ENCODE peak calls at places on chromosomes 2 and 18, in seven cellular contexts. O, Q, Y, W, S, J and U are unnamed samples.

GRCh38 chr2:205708231-205708631 is 25.9 kb downstream of the NRP2 start:
- DNase-seq in O (no peak), Q (peak), Y (no peak), W (no peak), S (no peak), J (no peak), U (no peak)

GRCh38 chr2:241095594-241096290 is 6.3 kb downstream of the MTERF4 start:
- DNase-seq in O (no peak), Q (no peak), Y (no peak), W (no peak), S (no peak), J (no peak), U (no peak)

GRCh38 chr18:35588995-35589394 is 7.5 kb downstream of the GALNT1 start:
- DNase-seq in O (no peak), Q (no peak), Y (no peak), W (no peak), S (no peak), J (no peak), U (peak)

GRCh38 chr18:67783215-67783946 is 266.9 kb upstream of the DSEL start:
- DNase-seq in O (no peak), Q (peak), Y (no peak), W (no peak), S (no peak), J (no peak), U (no peak)

GRCh38 chr2:187936228-187936627 is 355.4 kb upstream of the GULP1 start:
- DNase-seq in O (no peak), Q (no peak), Y (no peak), W (no peak), S (no peak), J (no peak), U (no peak)

GRCh38 chr18:2654105-2654827 is 1.3 kb upstream of the SMCHD1 start:
- DNase-seq in O (no peak), Q (peak), Y (no peak), W (no peak), S (no peak), J (no peak), U (no peak)

GRCh38 chr2:224369028-224369632 is 32.8 kb downstream of the FAM124B start:
- DNase-seq in O (no peak), Q (peak), Y (no peak), W (no peak), S (no peak), J (no peak), U (no peak)

GRCh38 chr2:20052872-20053281 is 1.4 kb upstream of the LAPTM4A start:
- DNase-seq in O (no peak), Q (peak), Y (peak), W (peak), S (no peak), J (peak), U (no peak)

GRCh38 chr2:8684421-8684884 is 2.6 kb downstream of the ID2 start:
- DNase-seq in O (no peak), Q (peak), Y (peak), W (peak), S (no peak), J (no peak), U (no peak)

GRCh38 chr2:74849228-74849892 is 15.4 kb downstream of the HK2 start:
- DNase-seq in O (no peak), Q (no peak), Y (peak), W (peak), S (no peak), J (no peak), U (no peak)

GRCh38 chr2:134218928-134219707 is 34.8 kb upstream of the MGAT5 start:
- DNase-seq in O (no peak), Q (no peak), Y (peak), W (peak), S (peak), J (no peak), U (no peak)

GRCh38 chr2:118169359-118170005 is 81.2 kb downstream of the INSIG2 start:
- DNase-seq in O (no peak), Q (no peak), Y (no peak), W (no peak), S (no peak), J (no peak), U (no peak)

GRCh38 chr18:77733292-77733903 is 483.8 kb downstream of the GALR1 start:
- DNase-seq in O (no peak), Q (no peak), Y (no peak), W (no peak), S (no peak), J (no peak), U (peak)

GRCh38 chr2:180980943-180981898 is 816 bp downstream of the UBE2E3 start:
- DNase-seq in O (peak), Q (peak), Y (peak), W (peak), S (no peak), J (no peak), U (no peak)

GRCh38 chr2:204234879-204235278 is 298.3 kb downstream of the ICOS start:
- DNase-seq in O (no peak), Q (no peak), Y (no peak), W (no peak), S (no peak), J (no peak), U (no peak)

GRCh38 chr2:111705711-111706323 is 178.2 kb downstream of the ANAPC1 start:
- DNase-seq in O (no peak), Q (peak), Y (no peak), W (peak), S (no peak), J (no peak), U (peak)

GRCh38 chr2:232088771-232089170 is 127.3 kb downstream of the DIS3L2 start:
- DNase-seq in O (no peak), Q (no peak), Y (no peak), W (no peak), S (no peak), J (no peak), U (no peak)

GRCh38 chr2:232538671-232539070 is 821 bp upstream of the CHRNG start:
- DNase-seq in O (no peak), Q (no peak), Y (no peak), W (no peak), S (no peak), J (no peak), U (no peak)

GRCh38 chr2:188675391-188676011 is 298.7 kb upstream of the COL3A1 start:
- DNase-seq in O (no peak), Q (no peak), Y (no peak), W (no peak), S (no peak), J (peak), U (no peak)

GRCh38 chr2:46848446-46848845 is 67.2 kb downstream of the MCFD2 start:
- DNase-seq in O (no peak), Q (no peak), Y (peak), W (no peak), S (no peak), J (no peak), U (no peak)

GRCh38 chr18:32049393-32050161 is 31.0 kb downstream of the RNF125 start:
- DNase-seq in O (peak), Q (peak), Y (peak), W (peak), S (peak), J (no peak), U (no peak)

GRCh38 chr2:174878537-174879147 is 114.4 kb upstream of the CHRNA1 start:
- DNase-seq in O (no peak), Q (no peak), Y (no peak), W (no peak), S (no peak), J (no peak), U (no peak)

GRCh38 chr18:42931501-42931900 is 184.0 kb downstream of the RIT2 start:
- DNase-seq in O (no peak), Q (peak), Y (no peak), W (no peak), S (no peak), J (no peak), U (no peak)